ENCODE peak calls at places on chromosomes 3 and 15, in ten cellular contexts. One of them, this sample, is unnamed.

GRCh38 chr3:13073042-13073906 is at the start of gene IQSEC1:
- DNase-seq in gastrocnemius medialis: no peak
- DNase-seq in endothelial cell: peak
- DNase-seq in HL-60: no peak
- DNase-seq in mesothelial cell of epicardium: no peak
- DNase-seq in choroid plexus epithelial cell: peak
- DNase-seq in ELR: no peak
- DNase-seq in ascending aorta: peak
- DNase-seq in T-helper 17 cell: peak
- DNase-seq in amniotic epithelial cell: no peak
- DNase-seq in this sample: peak

GRCh38 chr15:63038926-63039673 is 3.4 kb upstream of the TPM1 start:
- DNase-seq in gastrocnemius medialis: no peak
- DNase-seq in endothelial cell: no peak
- DNase-seq in HL-60: no peak
- DNase-seq in mesothelial cell of epicardium: no peak
- DNase-seq in choroid plexus epithelial cell: peak
- DNase-seq in ELR: peak
- DNase-seq in ascending aorta: no peak
- DNase-seq in T-helper 17 cell: no peak
- DNase-seq in amniotic epithelial cell: peak
- DNase-seq in this sample: no peak

GRCh38 chr3:78867409-78868372 is 900.1 kb downstream of the ROBO1 start:
- DNase-seq in gastrocnemius medialis: no peak
- DNase-seq in endothelial cell: no peak
- DNase-seq in HL-60: no peak
- DNase-seq in mesothelial cell of epicardium: no peak
- DNase-seq in choroid plexus epithelial cell: peak
- DNase-seq in ELR: no peak
- DNase-seq in ascending aorta: no peak
- DNase-seq in T-helper 17 cell: no peak
- DNase-seq in amniotic epithelial cell: peak
- DNase-seq in this sample: no peak

GRCh38 chr15:83776986-83777385 is 123.1 kb downstream of the ADAMTSL3 start:
- DNase-seq in gastrocnemius medialis: no peak
- DNase-seq in endothelial cell: no peak
- DNase-seq in HL-60: no peak
- DNase-seq in mesothelial cell of epicardium: no peak
- DNase-seq in choroid plexus epithelial cell: no peak
- DNase-seq in ELR: no peak
- DNase-seq in ascending aorta: no peak
- DNase-seq in T-helper 17 cell: no peak
- DNase-seq in amniotic epithelial cell: no peak
- DNase-seq in this sample: no peak

GRCh38 chr3:33314993-33315392 is 37.8 kb downstream of the FBXL2 start:
- DNase-seq in gastrocnemius medialis: no peak
- DNase-seq in endothelial cell: no peak
- DNase-seq in HL-60: no peak
- DNase-seq in mesothelial cell of epicardium: no peak
- DNase-seq in choroid plexus epithelial cell: no peak
- DNase-seq in ELR: no peak
- DNase-seq in ascending aorta: no peak
- DNase-seq in T-helper 17 cell: no peak
- DNase-seq in amniotic epithelial cell: no peak
- DNase-seq in this sample: no peak

GRCh38 chr15:74821091-74821789 is 5.2 kb upstream of the CPLX3 start:
- DNase-seq in gastrocnemius medialis: no peak
- DNase-seq in endothelial cell: no peak
- DNase-seq in HL-60: no peak
- DNase-seq in mesothelial cell of epicardium: no peak
- DNase-seq in choroid plexus epithelial cell: no peak
- DNase-seq in ELR: peak
- DNase-seq in ascending aorta: no peak
- DNase-seq in T-helper 17 cell: no peak
- DNase-seq in amniotic epithelial cell: peak
- DNase-seq in this sample: no peak

GRCh38 chr3:147816770-147817169 is 407.6 kb downstream of the ZIC1 start:
- DNase-seq in gastrocnemius medialis: no peak
- DNase-seq in endothelial cell: no peak
- DNase-seq in HL-60: no peak
- DNase-seq in mesothelial cell of epicardium: no peak
- DNase-seq in choroid plexus epithelial cell: peak
- DNase-seq in ELR: peak
- DNase-seq in ascending aorta: no peak
- DNase-seq in T-helper 17 cell: no peak
- DNase-seq in amniotic epithelial cell: no peak
- DNase-seq in this sample: no peak

GRCh38 chr3:49120096-49120437 is 556 bp downstream of the USP19 start:
- DNase-seq in gastrocnemius medialis: no peak
- DNase-seq in endothelial cell: no peak
- DNase-seq in HL-60: no peak
- DNase-seq in mesothelial cell of epicardium: no peak
- DNase-seq in choroid plexus epithelial cell: peak
- DNase-seq in ELR: peak
- DNase-seq in ascending aorta: no peak
- DNase-seq in T-helper 17 cell: no peak
- DNase-seq in amniotic epithelial cell: no peak
- DNase-seq in this sample: no peak

This sample was measured in naive thymus-derived CD4-positive, alpha-beta T cell.